ENCODE peak calls at places on chromosome 19, in five cellular contexts. Q is K562, J is H1, E is HCT116, R is GM12878. Y is an unnamed sample.

GRCh38 chr19:797528-798414 is 519 bp downstream of the PTBP1 start:
- DNase-seq in J (no peak), E (peak; percentile 59), R (peak; percentile 32), Q (peak; percentile 89), Y (peak; percentile 78)

GRCh38 chr19:18675779-18676178 is 7.7 kb upstream of the CRTC1 start:
- DNase-seq in E (peak; percentile 10), Q (peak; percentile 57), R (no peak), J (no peak), Y (no peak)

GRCh38 chr19:52138614-52139290 is 986 bp downstream of the ZNF616 start:
- DNase-seq in E (no peak), R (no peak), Q (peak; percentile 46), J (peak; percentile 13), Y (peak; percentile 34)

GRCh38 chr19:21474671-21475181 is 30.7 kb upstream of the ZNF429 start:
- DNase-seq in J (peak; percentile 84), Q (no peak), R (no peak), E (no peak), Y (no peak)

GRCh38 chr19:16038196-16038695 is 38.0 kb upstream of the TPM4 start:
- DNase-seq in J (no peak), R (no peak), E (no peak), Q (no peak), Y (no peak)

GRCh38 chr19:5086725-5087439 is 118.0 kb downstream of the KDM4B start:
- DNase-seq in R (no peak), Q (no peak), E (no peak), J (peak; percentile 76), Y (no peak)

GRCh38 chr19:51567583-51567982 is 3.5 kb upstream of the ZNF175 start:
- DNase-seq in J (no peak), Q (no peak), R (no peak), E (no peak), Y (no peak)

GRCh38 chr19:53131085-53131484 is 1.6 kb downstream of the ZNF415 start:
- DNase-seq in J (no peak), R (no peak), E (no peak), Q (no peak), Y (no peak)

GRCh38 chr19:14450168-14450874 is 17.2 kb downstream of the PKN1 start:
- DNase-seq in R (no peak), E (peak; percentile 87), J (peak; percentile 94), Q (peak; percentile 100), Y (peak; percentile 33)

GRCh38 chr19:4794971-4795370 is 3.4 kb downstream of the FEM1A start:
- DNase-seq in Q (no peak), R (no peak), E (no peak), J (no peak), Y (no peak)

GRCh38 chr19:29524912-29525870 is 603 bp upstream of the VSTM2B start:
- DNase-seq in J (no peak), R (no peak), Q (no peak), E (no peak), Y (no peak)

GRCh38 chr19:45395524-45396388 is 9.1 kb downstream of the PPP1R13L start:
- DNase-seq in E (no peak), J (no peak), R (no peak), Q (peak; percentile 4), Y (no peak)

GRCh38 chr19:55699221-55699620 is 24.2 kb downstream of the EPN1 start:
- DNase-seq in R (no peak), E (no peak), J (no peak), Q (no peak), Y (no peak)
- TF ChIP-seq SRF in R (no peak), E (no peak), J (no peak), Q (no peak), Y (no peak)

GRCh38 chr19:41637484-41637883 is 10.6 kb upstream of the CEACAM4 start:
- DNase-seq in R (no peak), J (no peak), E (no peak), Q (no peak), Y (no peak)

GRCh38 chr19:41638624-41639023 is 11.8 kb upstream of the CEACAM4 start:
- DNase-seq in Q (no peak), J (no peak), R (no peak), E (no peak), Y (no peak)

GRCh38 chr19:41646589-41647204 is 19.8 kb upstream of the CEACAM4 start:
- DNase-seq in R (no peak), Q (peak; percentile 58), J (no peak), E (peak; percentile 3), Y (no peak)

DNA sequence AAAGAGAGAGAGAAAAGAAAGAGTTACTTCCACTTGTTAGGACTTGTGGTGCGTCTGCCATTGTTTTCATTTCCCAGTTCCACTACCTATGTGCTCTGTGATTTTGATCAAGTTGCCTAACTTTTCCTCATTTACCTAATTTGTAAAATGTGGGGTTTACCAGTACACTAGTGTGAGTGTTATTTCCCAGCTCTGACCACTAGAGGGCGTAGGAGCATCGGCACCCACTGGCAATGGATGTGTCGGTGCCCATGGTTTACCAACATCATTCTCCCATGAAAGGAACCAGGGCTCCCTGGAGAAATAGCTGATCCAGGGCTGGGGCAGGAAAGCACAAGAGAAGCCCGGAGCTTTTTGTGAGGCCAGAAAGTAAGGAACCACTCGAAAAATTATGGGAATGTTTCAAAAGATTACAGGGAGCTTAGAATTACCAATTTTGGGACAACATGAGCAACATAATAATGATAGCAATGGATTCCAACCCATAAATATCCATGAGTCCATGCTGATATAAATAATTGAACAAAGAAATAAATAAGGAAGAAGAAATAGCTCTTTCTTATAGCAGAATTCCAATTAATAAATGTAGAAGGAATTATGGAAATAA is 15.1 kb upstream of the CEACAM4 start:
- DNase-seq in J (no peak), R (peak; percentile 4), E (peak; percentile 37), Q (peak; percentile 77), Y (peak; percentile 23)
- TF ChIP-seq SRF in J (no peak), R (no peak), E (no peak), Q (no peak), Y (no peak)

GRCh38 chr19:50564229-50565105 is 3.8 kb downstream of the LRRC4B start:
- DNase-seq in E (no peak), J (no peak), Q (no peak), R (no peak), Y (no peak)

GRCh38 chr19:50568321-50569022 is at the start of gene LRRC4B:
- DNase-seq in E (no peak), Q (peak; percentile 73), J (no peak), R (no peak), Y (no peak)

GRCh38 chr19:50567052-50567841 is 988 bp downstream of the LRRC4B start:
- DNase-seq in R (no peak), Q (peak; percentile 69), J (no peak), E (no peak), Y (no peak)

GRCh38 chr19:50567882-50568281 is 353 bp downstream of the LRRC4B start:
- DNase-seq in R (no peak), J (no peak), Q (peak; percentile 58), E (no peak), Y (no peak)

DNA sequence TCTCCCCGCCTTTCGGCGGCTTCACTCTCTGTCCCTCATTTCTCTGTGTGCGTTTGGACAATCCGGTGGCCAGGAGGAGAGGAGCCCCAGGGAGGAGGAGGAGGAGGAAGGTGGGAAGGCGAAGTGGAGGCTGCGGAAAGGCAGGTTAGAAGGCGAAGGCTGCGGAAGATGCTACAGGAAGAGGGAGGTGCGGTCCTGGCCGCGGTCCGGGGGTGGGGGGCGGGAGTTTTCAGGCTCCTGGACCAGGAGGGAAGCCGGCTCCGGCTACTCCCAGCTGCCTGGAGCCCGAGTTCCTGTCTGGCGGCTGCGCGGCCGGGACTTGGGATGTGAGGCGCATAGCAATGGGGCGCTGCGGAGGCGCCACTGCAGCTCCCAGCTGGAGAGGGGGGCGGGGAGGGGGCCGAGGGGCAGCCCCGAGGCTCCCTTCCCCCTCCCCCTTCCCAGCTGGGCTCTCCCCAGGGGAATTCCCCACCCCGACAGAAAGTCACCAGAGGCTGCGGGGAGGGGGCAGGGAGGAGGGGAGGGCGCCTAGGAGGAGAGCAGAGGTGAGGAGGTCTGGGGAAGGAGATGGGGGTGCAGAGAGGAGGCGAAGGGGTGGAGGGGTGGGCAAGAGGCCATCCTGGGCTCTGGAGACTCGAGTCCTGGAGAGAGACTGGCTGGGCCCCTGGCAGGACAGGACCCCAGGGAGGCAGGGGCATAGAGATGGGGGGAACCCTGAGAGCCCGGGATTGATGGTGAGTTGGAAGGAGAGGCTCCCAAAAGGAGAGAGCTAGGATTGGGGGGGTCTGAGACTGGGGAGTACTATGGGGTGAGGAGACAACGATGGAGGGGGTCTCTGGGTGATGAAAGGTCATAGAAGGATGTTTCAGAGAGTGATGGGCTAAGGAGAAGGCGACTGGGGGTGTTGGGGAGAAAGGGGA is 2.0 kb downstream of the LRRC4B start:
- DNase-seq in R (no peak), J (no peak), Q (no peak), E (no peak), Y (no peak)
- TF ChIP-seq SRF in R (no peak), J (no peak), Q (no peak), E (no peak), Y (no peak)

DNA sequence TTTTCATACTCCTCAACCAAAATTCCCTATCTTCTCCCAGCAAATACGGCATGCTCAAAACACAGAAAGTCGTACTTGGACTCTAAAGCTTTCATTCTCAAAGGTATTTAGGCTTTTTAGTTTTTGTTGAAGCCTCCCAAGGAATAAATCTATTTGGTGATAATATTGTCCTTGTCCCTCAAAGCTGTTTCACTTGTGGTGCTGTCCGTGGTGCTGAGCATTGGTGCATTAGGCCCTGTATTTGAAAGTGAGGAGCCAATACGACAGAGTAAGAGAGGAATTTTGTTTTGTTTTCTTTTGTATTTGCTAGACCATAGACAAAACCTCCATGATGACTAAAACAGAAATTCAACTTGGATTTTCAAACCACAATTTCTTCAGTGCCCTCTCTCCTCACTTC is 3.2 kb upstream of the LGALS13 start:
- DNase-seq in R (no peak), Q (peak; percentile 25), E (no peak), J (no peak), Y (peak; percentile 30)
- TF ChIP-seq SRF in R (no peak), Q (no peak), E (no peak), J (no peak), Y (no peak)

Y was measured in HepG2.